ENCODE peak calls at places on chromosomes 16 and 17, in ten cellular contexts. E is endothelial cell of umbilical vein; T is aorta; V is left ventricle myocardium inferior; M is ascending aorta; Q is effector memory CD4-positive, alpha-beta T cell; N is endodermal cell; F is naive thymus-derived CD4-positive, alpha-beta T cell; L is SK-N-SH; Y is uterus. X is an unnamed sample.

GRCh38 chr16:80369559-80369958 is 171.2 kb upstream of the DYNLRB2 start:
- DNase-seq in E (peak; percentile 37), Y (peak; percentile 52), M (no peak), N (peak; percentile 84), T (peak; percentile 51), V (no peak), L (peak; percentile 58), Q (no peak), F (no peak), X (peak; percentile 69)

GRCh38 chr16:750454-750853 is 9.7 kb upstream of the CIAO3 start:
- DNase-seq in V (no peak), Y (no peak), N (no peak), L (no peak), T (no peak), F (no peak), M (no peak), Q (no peak), E (no peak), X (no peak)

GRCh38 chr16:680967-681745 is 946 bp downstream of the STUB1 start:
- DNase-seq in N (peak; percentile 73), L (no peak), V (no peak), Q (no peak), M (no peak), E (peak; percentile 40), F (no peak), T (no peak), Y (no peak), X (peak; percentile 64)

GRCh38 chr16:75073551-75074414 is 42.8 kb downstream of the LDHD start:
- DNase-seq in V (no peak), M (no peak), E (no peak), F (no peak), T (no peak), L (no peak), Q (no peak), N (no peak), Y (no peak), X (no peak)

GRCh38 chr17:44345497-44346026 is 460 bp downstream of the GRN start:
- DNase-seq in L (peak; percentile 81), E (peak; percentile 70), V (no peak), M (no peak), Y (peak; percentile 69), N (peak; percentile 94), T (peak; percentile 72), Q (no peak), F (peak; percentile 39), X (peak; percentile 60)

GRCh38 chr17:3944485-3945388 is 19.5 kb downstream of the ATP2A3 start:
- DNase-seq in V (peak; percentile 53), Y (peak; percentile 51), N (peak; percentile 98), E (peak; percentile 63), Q (peak; percentile 33), M (no peak), L (peak; percentile 100), T (no peak), F (peak; percentile 21), X (peak; percentile 61)

GRCh38 chr16:47644661-47645060 is 183.5 kb downstream of the PHKB start:
- DNase-seq in Q (no peak), M (no peak), N (no peak), E (no peak), V (no peak), Y (no peak), F (no peak), L (no peak), T (no peak), X (no peak)

GRCh38 chr17:64385187-64386083 is 5.2 kb downstream of the PECAM1 start:
- DNase-seq in T (peak; percentile 81), N (no peak), M (peak; percentile 59), L (no peak), V (peak; percentile 34), E (peak; percentile 96), Y (peak; percentile 74), F (no peak), Q (no peak), X (peak; percentile 82)

GRCh38 chr17:22435231-22435974 is 743.1 kb downstream of the KCNJ18 start:
- DNase-seq in N (no peak), T (no peak), V (no peak), Y (no peak), Q (no peak), F (no peak), M (no peak), E (no peak), L (peak; percentile 86), X (peak; percentile 75)

GRCh38 chr16:53446090-53446489 is 11.8 kb downstream of the RBL2 start:
- DNase-seq in N (no peak), M (no peak), Y (no peak), E (no peak), V (no peak), F (no peak), T (no peak), Q (no peak), L (no peak), X (no peak)

GRCh38 chr16:2447920-2448583 is 11.9 kb upstream of the TEDC2 start:
- DNase-seq in Q (no peak), N (no peak), Y (no peak), F (no peak), V (no peak), L (no peak), M (no peak), T (no peak), E (no peak), X (peak; percentile 40)

GRCh38 chr16:69567031-69567680 is 1.4 kb downstream of the NFAT5 start:
- DNase-seq in Q (no peak), Y (peak; percentile 20), L (peak; percentile 26), T (no peak), V (no peak), F (peak; percentile 11), M (no peak), E (peak; percentile 67), N (peak; percentile 68), X (peak; percentile 31)

GRCh38 chr16:84753412-84754325 is 53.9 kb downstream of the USP10 start:
- DNase-seq in E (no peak), T (no peak), N (no peak), Y (no peak), F (no peak), M (no peak), L (no peak), Q (no peak), V (no peak), X (no peak)

GRCh38 chr17:77802811-77803220 is 155.7 kb upstream of the TNRC6C start:
- DNase-seq in M (no peak), V (no peak), L (peak; percentile 93), Q (no peak), Y (peak; percentile 55), F (no peak), E (no peak), N (peak; percentile 87), T (peak; percentile 68), X (no peak)

GRCh38 chr17:49850772-49851386 is 3.0 kb upstream of the TAC4 start:
- DNase-seq in M (no peak), Y (no peak), Q (no peak), F (peak; percentile 23), L (peak; percentile 86), N (peak; percentile 76), E (peak; percentile 39), V (no peak), T (peak; percentile 62), X (no peak)

GRCh38 chr16:27314986-27315332 is 1.2 kb downstream of the IL4R start:
- DNase-seq in Y (no peak), M (no peak), N (no peak), L (no peak), Q (no peak), T (no peak), V (no peak), F (no peak), E (no peak), X (no peak)
- H3K4me1 ChIP-seq in Y (no peaks in the 10 kb centered on the region), M (peaks cover 18% of the 10 kb centered on the region), N (no peaks in the 10 kb centered on the region), L (no peaks in the 10 kb centered on the region), Q (peaks cover 51% of the 10 kb centered on the region), T (no peaks in the 10 kb centered on the region), V (peaks cover 69% of the 10 kb centered on the region), F (peaks cover 43% of the 10 kb centered on the region), E (peaks cover 47% of the 10 kb centered on the region), X (peaks cover 37% of the 10 kb centered on the region)

GRCh38 chr16:31718998-31719397 is 154.6 kb upstream of the ZNF267 start:
- DNase-seq in M (no peak), T (no peak), Y (no peak), V (no peak), E (no peak), N (no peak), F (no peak), L (no peak), Q (no peak), X (no peak)
- H3K36me3 ChIP-seq in M (no peaks in the 10 kb centered on the region), T (peaks cover 3% of the 10 kb centered on the region), Y (no peaks in the 10 kb centered on the region), V (peaks cover 28% of the 10 kb centered on the region), E (no peaks in the 10 kb centered on the region), N (peaks cover 44% of the 10 kb centered on the region), F (no peaks in the 10 kb centered on the region), L (peaks cover 7% of the 10 kb centered on the region), Q (peaks cover 4% of the 10 kb centered on the region), X (no peaks in the 10 kb centered on the region)

DNA sequence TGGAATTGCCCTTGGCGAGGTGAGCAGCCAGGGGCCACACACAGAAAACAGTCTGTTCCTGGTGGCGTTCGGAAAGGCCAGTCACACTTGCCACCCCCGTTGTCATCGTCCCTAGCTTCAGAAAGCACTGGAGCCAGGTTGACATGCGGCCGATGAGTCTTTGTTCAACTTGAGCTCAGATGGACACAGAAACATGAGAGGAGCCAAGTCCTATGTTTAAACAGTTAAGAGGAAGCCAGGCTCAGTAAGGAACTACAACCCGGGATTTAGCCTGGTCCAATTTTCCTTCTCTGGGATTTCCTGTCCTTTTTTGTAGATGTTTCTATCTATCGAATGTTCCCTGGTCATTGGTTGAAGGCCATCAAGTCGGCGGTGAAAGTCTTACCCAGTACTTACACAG is 19.5 kb downstream of the SALL1 start:
- DNase-seq in T (no peak), Q (no peak), M (no peak), F (no peak), V (no peak), Y (no peak), L (no peak), E (no peak), N (no peak), X (no peak)
- H3K27me3 ChIP-seq in T (peaks cover 2% of the 10 kb centered on the region), Q (no peaks in the 10 kb centered on the region), M (no peaks in the 10 kb centered on the region), F (no peaks in the 10 kb centered on the region), V (peaks cover 95% of the 10 kb centered on the region), Y (no peaks in the 10 kb centered on the region), L (no peaks in the 10 kb centered on the region), E (no peaks in the 10 kb centered on the region), N (no peaks in the 10 kb centered on the region), X (no peaks in the 10 kb centered on the region)

GRCh38 chr17:73822371-73822770 is 178.1 kb upstream of the SDK2 start:
- DNase-seq in M (no peak), E (no peak), Q (no peak), Y (no peak), T (no peak), V (no peak), N (no peak), L (no peak), F (peak; percentile 35), X (no peak)

GRCh38 chr17:73821665-73822064 is 177.4 kb upstream of the SDK2 start:
- DNase-seq in F (no peak), V (no peak), L (no peak), N (no peak), E (no peak), Y (no peak), M (no peak), Q (no peak), T (no peak), X (no peak)

GRCh38 chr17:73819440-73820395 is 175.5 kb upstream of the SDK2 start:
- DNase-seq in L (no peak), Q (no peak), E (no peak), V (no peak), F (no peak), Y (no peak), N (peak; percentile 44), M (no peak), T (no peak), X (no peak)

GRCh38 chr17:73823684-73824083 is 179.4 kb upstream of the SDK2 start:
- DNase-seq in E (no peak), M (no peak), L (peak; percentile 74), Q (no peak), V (no peak), N (no peak), Y (no peak), T (no peak), F (no peak), X (no peak)

GRCh38 chr17:73820686-73821448 is 176.6 kb upstream of the SDK2 start:
- DNase-seq in N (peak; percentile 90), M (no peak), Q (no peak), E (no peak), V (no peak), L (peak; percentile 85), T (no peak), F (no peak), Y (no peak), X (no peak)
- H3K4me1 ChIP-seq in N (peaks cover 10% of the 10 kb centered on the region), M (no peaks in the 10 kb centered on the region), Q (peaks cover 12% of the 10 kb centered on the region), E (no peaks in the 10 kb centered on the region), V (no peaks in the 10 kb centered on the region), L (peaks cover 34% of the 10 kb centered on the region), T (no peaks in the 10 kb centered on the region), F (no peaks in the 10 kb centered on the region), Y (no peaks in the 10 kb centered on the region), X (no peaks in the 10 kb centered on the region)

X was measured in testis.